ENCODE peak calls at places on chromosomes 12 and 14, in four cellular contexts. One of them, this sample, is unnamed.

GRCh38 chr12:22792198-22792597 is 167.2 kb downstream of the ETNK1 start:
- DNase-seq in tibial artery: no peak
- DNase-seq in GM04503: no peak
- DNase-seq in AML-193: no peak
- DNase-seq in this sample: no peak

GRCh38 chr12:51972849-51973273 is 21.4 kb downstream of the ACVR1B start:
- DNase-seq in AML-193: peak
- DNase-seq in tibial artery: peak
- DNase-seq in GM04503: peak
- DNase-seq in this sample: peak

GRCh38 chr12:100779191-100779590 is 15.4 kb upstream of the ANO4 start:
- DNase-seq in GM04503: peak
- DNase-seq in tibial artery: no peak
- DNase-seq in AML-193: no peak
- DNase-seq in this sample: no peak

GRCh38 chr12:75706786-75707605 is 195.6 kb upstream of the KRR1 start:
- DNase-seq in GM04503: no peak
- DNase-seq in AML-193: no peak
- DNase-seq in tibial artery: no peak
- DNase-seq in this sample: no peak

GRCh38 chr12:28582687-28583376 is 392.6 kb downstream of the CCDC91 start:
- DNase-seq in AML-193: no peak
- DNase-seq in tibial artery: no peak
- DNase-seq in GM04503: no peak
- DNase-seq in this sample: no peak

GRCh38 chr12:138171-138897 is 71.8 kb downstream of the IQSEC3 start:
- DNase-seq in AML-193: no peak
- DNase-seq in tibial artery: no peak
- DNase-seq in GM04503: no peak
- DNase-seq in this sample: no peak

GRCh38 chr12:53205747-53206146 is 1.3 kb downstream of the ITGB7 start:
- DNase-seq in GM04503: peak
- DNase-seq in tibial artery: no peak
- DNase-seq in AML-193: peak
- DNase-seq in this sample: peak

GRCh38 chr12:129305851-129306250 is 452.6 kb downstream of the GLT1D1 start:
- DNase-seq in GM04503: no peak
- DNase-seq in tibial artery: no peak
- DNase-seq in AML-193: no peak
- DNase-seq in this sample: no peak

GRCh38 chr14:61568572-61569011 is 126.7 kb upstream of the HIF1A start:
- DNase-seq in tibial artery: no peak
- DNase-seq in AML-193: no peak
- DNase-seq in GM04503: no peak
- DNase-seq in this sample: no peak

GRCh38 chr12:2666846-2667245 is 127.9 kb upstream of the FKBP4 start:
- DNase-seq in tibial artery: no peak
- DNase-seq in GM04503: no peak
- DNase-seq in AML-193: no peak
- DNase-seq in this sample: no peak

GRCh38 chr12:31736472-31736871 is 7.7 kb upstream of the AMN1 start:
- DNase-seq in AML-193: no peak
- DNase-seq in tibial artery: no peak
- DNase-seq in GM04503: peak
- DNase-seq in this sample: peak

GRCh38 chr12:67705394-67706370 is 57.1 kb downstream of the DYRK2 start:
- DNase-seq in tibial artery: no peak
- DNase-seq in GM04503: peak
- DNase-seq in AML-193: no peak
- DNase-seq in this sample: no peak